ENCODE peak calls at places on chromosomes 3 and 15, in seven cellular contexts. W is astrocyte, P is H9, D is neural progenitor cell, B is hepatocyte, Z is tibial nerve, A is upper lobe of right lung. T is an unnamed sample.

GRCh38 chr3:14240366-14240765 is 61.7 kb downstream of the LSM3 start:
- DNase-seq in B (no peak), Z (no peak), A (no peak), P (no peak), W (no peak), D (no peak), T (no peak)

GRCh38 chr3:177596248-177596821 is 399.1 kb upstream of the TBL1XR1 start:
- DNase-seq in W (peak), P (no peak), D (no peak), A (no peak), B (peak), Z (no peak), T (no peak)

GRCh38 chr3:12966847-12967750 is 106.1 kb downstream of the IQSEC1 start:
- DNase-seq in A (no peak), B (peak), Z (no peak), W (no peak), D (no peak), P (peak), T (no peak)

GRCh38 chr3:113594066-113594465 is 61.7 kb downstream of the SIDT1 start:
- DNase-seq in W (no peak), P (no peak), B (no peak), A (no peak), D (no peak), Z (no peak), T (no peak)

GRCh38 chr3:114103181-114103580 is 46.6 kb downstream of the QTRT2 start:
- DNase-seq in D (no peak), W (no peak), Z (no peak), A (no peak), B (no peak), P (peak), T (no peak)

GRCh38 chr3:196218155-196218712 is 1.9 kb downstream of the SLC51A start:
- DNase-seq in Z (no peak), P (no peak), B (no peak), A (no peak), D (no peak), W (no peak), T (no peak)

GRCh38 chr15:68635142-68635541 is 56.3 kb downstream of the CORO2B start:
- DNase-seq in A (no peak), W (no peak), P (no peak), D (no peak), B (no peak), Z (no peak), T (no peak)

GRCh38 chr3:70876154-70876553 is 563.7 kb upstream of the MDFIC2 start:
- DNase-seq in A (no peak), W (no peak), D (no peak), P (no peak), B (no peak), Z (no peak), T (no peak)

GRCh38 chr15:62483817-62484216 is 318.7 kb upstream of the C2CD4B start:
- DNase-seq in Z (no peak), A (no peak), W (no peak), B (no peak), D (no peak), P (no peak), T (no peak)

GRCh38 chr3:150147776-150148175 is 177.1 kb upstream of the PFN2 start:
- DNase-seq in Z (no peak), A (no peak), D (no peak), B (peak), P (no peak), W (peak), T (no peak)

GRCh38 chr3:4656059-4656458 is 162.9 kb downstream of the ITPR1 start:
- DNase-seq in P (peak), D (peak), W (peak), B (peak), A (peak), Z (peak), T (peak)

GRCh38 chr15:52097176-52097575 is 15.4 kb downstream of the BCL2L10 start:
- DNase-seq in A (no peak), W (no peak), D (no peak), P (no peak), B (no peak), Z (no peak), T (no peak)

GRCh38 chr15:63726491-63726890 is 107.3 kb downstream of the HERC1 start:
- DNase-seq in W (peak), D (no peak), A (no peak), P (no peak), B (no peak), Z (no peak), T (no peak)

GRCh38 chr3:38247366-38248035 is 18.1 kb upstream of the SLC22A13 start:
- DNase-seq in B (peak), W (peak), Z (no peak), A (no peak), D (no peak), P (no peak), T (no peak)

GRCh38 chr15:68318931-68319909 is 41.7 kb downstream of the FEM1B start:
- DNase-seq in B (no peak), Z (no peak), W (no peak), D (no peak), A (peak), P (no peak), T (no peak)

GRCh38 chr15:79090487-79091203 is at the start of gene RASGRF1:
- DNase-seq in B (peak), Z (no peak), D (peak), W (no peak), A (peak), P (peak), T (peak)

GRCh38 chr15:51888593-51889195 is 59.2 kb downstream of the TMOD3 start:
- DNase-seq in A (no peak), D (peak), P (no peak), Z (no peak), B (peak), W (no peak), T (no peak)

GRCh38 chr3:2735392-2735894 is 374.7 kb downstream of the IL5RA start:
- DNase-seq in P (no peak), D (no peak), Z (no peak), A (no peak), B (no peak), W (no peak), T (no peak)

GRCh38 chr15:74889390-74889881 is 406 bp upstream of the MPI start:
- DNase-seq in P (peak), W (peak), A (peak), D (peak), B (no peak), Z (no peak), T (peak)

DNA sequence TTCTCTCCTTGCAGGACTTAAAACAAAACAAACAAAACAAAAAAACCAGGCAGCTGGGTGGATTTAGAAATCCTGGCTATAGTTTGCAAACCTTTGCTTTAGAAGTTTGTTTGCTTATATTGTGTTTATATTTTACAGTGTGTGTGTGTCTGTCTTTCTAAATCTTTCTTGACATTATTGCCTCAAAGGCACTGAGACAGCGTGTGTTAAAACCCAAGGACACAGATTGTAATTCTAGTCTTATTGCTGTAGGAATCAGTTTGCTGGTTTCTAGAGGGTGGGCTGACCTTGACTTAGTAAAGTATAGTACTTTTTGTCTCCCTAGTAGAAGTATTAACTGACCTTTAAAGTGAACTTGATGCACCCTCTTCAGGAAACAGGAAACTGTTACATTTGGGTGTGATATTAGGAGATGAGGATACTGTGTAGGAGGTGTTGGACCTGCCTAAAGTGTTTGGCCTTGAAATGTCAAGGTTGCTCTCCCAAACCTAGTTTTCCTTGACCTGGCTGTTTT is 71.0 kb downstream of the TCF12 start:
- DNase-seq in P (no peak), W (no peak), Z (no peak), B (no peak), D (no peak), A (no peak), T (no peak)
- H3K27ac ChIP-seq in P (no peak), W (no peak), Z (no peak), B (no peak), D (no peak), A (no peak), T (no peak)

GRCh38 chr15:31434418-31435255 is 108.0 kb downstream of the KLF13 start:
- DNase-seq in B (no peak), A (peak), W (peak), Z (no peak), P (no peak), D (no peak), T (no peak)

GRCh38 chr15:31435256-31435781 is 108.7 kb downstream of the KLF13 start:
- DNase-seq in P (peak), D (peak), B (peak), Z (peak), A (peak), W (peak), T (peak)

GRCh38 chr15:31433101-31433500 is 106.5 kb downstream of the KLF13 start:
- DNase-seq in Z (no peak), B (no peak), A (no peak), W (no peak), P (no peak), D (no peak), T (no peak)

GRCh38 chr15:31435891-31436628 is 109.4 kb downstream of the KLF13 start:
- DNase-seq in B (no peak), A (no peak), W (no peak), D (no peak), Z (no peak), P (no peak), T (no peak)

GRCh38 chr15:31433574-31433973 is 106.9 kb downstream of the KLF13 start:
- DNase-seq in W (no peak), P (no peak), D (no peak), A (no peak), B (no peak), Z (no peak), T (no peak)
- H3K27ac ChIP-seq in W (no peak), P (no peak), D (no peak), A (peak), B (no peak), Z (no peak), T (no peak)

DNA sequence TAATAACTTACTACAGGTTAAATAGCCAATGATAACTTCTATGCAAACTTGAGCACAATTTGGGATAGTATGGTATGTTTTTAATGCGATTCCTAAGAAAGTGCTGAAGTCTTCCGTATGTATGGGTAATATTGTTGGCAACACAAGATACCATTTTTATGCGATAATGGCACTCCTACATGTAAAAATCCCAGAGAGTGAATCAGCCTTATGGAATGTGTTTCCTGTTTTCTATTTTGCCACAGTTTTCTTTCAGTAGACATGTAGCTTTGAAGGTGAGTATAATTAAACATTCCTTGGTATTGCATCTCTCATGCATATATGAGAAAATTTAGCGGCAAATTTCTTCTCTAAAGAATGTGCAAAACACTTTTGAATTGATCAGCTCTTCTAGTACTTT is 396.8 kb upstream of the AZI2 start:
- DNase-seq in A (no peak), P (no peak), B (no peak), Z (no peak), W (peak), D (no peak), T (no peak)
- H3K27ac ChIP-seq in A (no peak), P (no peak), B (no peak), Z (no peak), W (no peak), D (no peak), T (peak)

GRCh38 chr3:34009480-34009844 is 211.0 kb downstream of the PDCD6IP start:
- DNase-seq in B (peak), P (no peak), D (peak), Z (no peak), W (no peak), A (no peak), T (no peak)
- H3K27ac ChIP-seq in B (no peak), P (no peak), D (no peak), Z (no peak), W (no peak), A (no peak), T (no peak)

DNA sequence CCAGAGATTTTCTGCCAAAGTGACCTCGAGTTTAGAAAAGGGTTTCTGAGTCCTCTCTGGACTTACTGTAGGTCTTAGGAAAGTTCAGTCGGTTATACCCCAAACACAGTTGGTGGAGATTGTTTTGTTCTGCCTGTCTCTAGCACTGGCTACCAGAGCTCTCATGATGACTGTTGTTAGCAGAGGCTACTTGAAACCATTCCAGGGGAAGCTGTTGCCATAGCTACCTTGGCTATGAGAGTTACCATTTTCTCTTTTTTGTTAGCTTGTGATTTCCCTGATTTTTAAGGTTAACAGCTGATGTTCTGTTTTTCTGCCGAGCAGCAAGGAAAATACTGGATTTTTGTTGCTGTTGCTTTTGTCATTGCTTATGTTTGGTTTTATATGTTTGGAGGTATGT is 26.7 kb downstream of the ABHD2 start:
- DNase-seq in B (no peak), W (peak), P (no peak), A (no peak), D (peak), Z (no peak), T (no peak)
- H3K27ac ChIP-seq in B (peak), W (peak), P (peak), A (peak), D (no peak), Z (peak), T (peak)

DNA sequence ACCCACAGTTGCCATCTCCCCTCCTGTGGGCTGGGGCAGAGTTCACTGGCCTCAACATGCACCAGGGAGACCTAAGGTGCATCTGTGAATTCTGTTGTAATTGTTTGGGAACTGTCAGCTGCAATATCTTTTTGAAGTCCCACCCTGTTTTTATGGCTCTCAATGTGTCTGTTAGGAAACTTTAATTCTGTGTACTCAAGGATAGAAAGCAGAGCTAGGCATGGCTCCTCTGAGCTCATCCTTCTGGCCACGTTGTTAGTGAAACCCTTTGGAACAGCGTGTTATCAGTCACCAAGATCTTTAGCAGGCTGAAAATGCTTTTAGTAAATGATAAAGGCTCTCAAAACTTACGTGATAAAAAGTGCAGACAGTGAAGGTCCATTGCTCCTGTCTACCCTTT is 33.6 kb upstream of the MTMR10 start:
- DNase-seq in Z (no peak), D (no peak), A (no peak), B (peak), P (no peak), W (peak), T (no peak)
- H3K27ac ChIP-seq in Z (peak), D (no peak), A (no peak), B (peak), P (no peak), W (peak), T (no peak)

GRCh38 chr3:127157181-127157828 is 35.6 kb upstream of the PRR23E start:
- DNase-seq in P (no peak), D (no peak), Z (no peak), W (no peak), A (peak), B (no peak), T (no peak)
- H3K27ac ChIP-seq in P (no peak), D (no peak), Z (no peak), W (no peak), A (no peak), B (no peak), T (no peak)

GRCh38 chr15:28985691-28986090 is 99.9 kb downstream of the APBA2 start:
- DNase-seq in Z (no peak), W (no peak), D (no peak), B (no peak), A (no peak), P (no peak), T (no peak)
- H3K27ac ChIP-seq in Z (no peak), W (no peak), D (no peak), B (no peak), A (no peak), P (no peak), T (no peak)

GRCh38 chr15:57785039-57785438 is 78.5 kb downstream of the POLR2M start:
- DNase-seq in B (no peak), Z (no peak), D (no peak), P (no peak), A (no peak), W (no peak), T (no peak)

GRCh38 chr15:57782731-57783130 is 76.2 kb downstream of the POLR2M start:
- DNase-seq in B (no peak), Z (no peak), W (no peak), D (no peak), A (no peak), P (no peak), T (no peak)

GRCh38 chr15:57785959-57786358 is 79.4 kb downstream of the POLR2M start:
- DNase-seq in D (no peak), Z (no peak), B (no peak), W (no peak), A (no peak), P (no peak), T (no peak)

GRCh38 chr15:57780461-57780860 is 73.9 kb downstream of the POLR2M start:
- DNase-seq in P (no peak), W (no peak), D (no peak), B (no peak), A (no peak), Z (no peak), T (no peak)

DNA sequence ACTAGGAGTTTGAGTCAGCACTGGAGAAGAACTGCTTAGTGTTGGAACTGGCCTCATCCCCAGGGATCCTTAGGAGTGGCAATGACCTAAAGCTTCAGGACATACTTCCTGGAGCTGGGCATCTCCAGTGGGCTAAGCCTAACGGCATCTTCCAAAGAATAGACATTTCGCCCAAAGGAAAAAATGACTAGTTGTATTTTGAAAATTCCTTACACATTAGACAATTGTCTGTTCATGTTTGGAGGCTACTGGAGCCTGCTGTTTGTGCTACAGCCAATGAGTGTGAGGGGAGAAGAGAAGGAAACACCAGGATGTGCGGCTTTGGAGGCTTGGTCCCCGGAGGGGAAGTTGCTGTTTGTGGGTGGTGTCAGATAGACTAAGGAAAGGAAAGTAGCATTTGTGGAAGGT is 77.6 kb downstream of the POLR2M start:
- DNase-seq in D (no peak), W (no peak), B (no peak), Z (no peak), A (no peak), P (no peak), T (peak)
- H3K27ac ChIP-seq in D (no peak), W (no peak), B (no peak), Z (peak), A (no peak), P (no peak), T (peak)

GRCh38 chr3:162769559-162769958 is 1273.0 kb downstream of the OTOL1 start:
- DNase-seq in W (peak), Z (no peak), B (peak), P (no peak), D (no peak), A (no peak), T (no peak)
- H3K27ac ChIP-seq in W (no peak), Z (no peak), B (no peak), P (no peak), D (no peak), A (no peak), T (no peak)